ENCODE peak calls at places on chromosome 15, in five cellular contexts. N is IMR-90; U is CD8-positive, alpha-beta memory T cell; S is A549; F is mesenchymal stem cell. Q is an unnamed sample.
A peak's percentile ranks its signal among the peaks of the same experiment; 100 is the strongest.

GRCh38 chr15:40823572-40824343 is 4.8 kb downstream of the PPP1R14D start:
- DNase-seq in N (no peak), U (no peak), F (no peak), S (no peak), Q (peak; percentile 44)

GRCh38 chr15:73926191-73927002 is at the start of gene LOXL1:
- DNase-seq in U (no peak), S (no peak), N (peak; percentile 92), F (peak; percentile 92), Q (peak; percentile 100)

GRCh38 chr15:26376243-26376642 is 396.6 kb downstream of the GABRB3 start:
- DNase-seq in N (no peak), S (no peak), U (no peak), F (no peak), Q (no peak)

GRCh38 chr15:97521894-97522293 is 438.6 kb upstream of the ARRDC4 start:
- DNase-seq in S (no peak), N (no peak), F (peak; percentile 4), U (no peak), Q (no peak)

GRCh38 chr15:57859130-57859685 is 152.7 kb downstream of the POLR2M start:
- DNase-seq in F (no peak), N (no peak), U (no peak), S (no peak), Q (no peak)

GRCh38 chr15:96974761-96975160 is 644.3 kb downstream of the NR2F2 start:
- DNase-seq in S (no peak), U (no peak), N (no peak), F (peak; percentile 43), Q (no peak)

GRCh38 chr15:37102315-37103021 is 2.1 kb upstream of the MEIS2 start:
- DNase-seq in S (peak; percentile 24), F (peak; percentile 55), N (peak; percentile 33), U (no peak), Q (peak; percentile 76)

GRCh38 chr15:29094711-29095110 is 174.9 kb downstream of the NSMCE3 start:
- DNase-seq in U (no peak), F (no peak), N (no peak), S (no peak), Q (no peak)

GRCh38 chr15:57138260-57138895 is 219.9 kb downstream of the TCF12 start:
- DNase-seq in N (peak; percentile 82), U (no peak), S (peak; percentile 79), F (peak; percentile 75), Q (peak; percentile 23)

GRCh38 chr15:87263844-87264243 is 992.7 kb downstream of the NTRK3 start:
- DNase-seq in N (no peak), S (no peak), U (no peak), F (no peak), Q (no peak)

DNA sequence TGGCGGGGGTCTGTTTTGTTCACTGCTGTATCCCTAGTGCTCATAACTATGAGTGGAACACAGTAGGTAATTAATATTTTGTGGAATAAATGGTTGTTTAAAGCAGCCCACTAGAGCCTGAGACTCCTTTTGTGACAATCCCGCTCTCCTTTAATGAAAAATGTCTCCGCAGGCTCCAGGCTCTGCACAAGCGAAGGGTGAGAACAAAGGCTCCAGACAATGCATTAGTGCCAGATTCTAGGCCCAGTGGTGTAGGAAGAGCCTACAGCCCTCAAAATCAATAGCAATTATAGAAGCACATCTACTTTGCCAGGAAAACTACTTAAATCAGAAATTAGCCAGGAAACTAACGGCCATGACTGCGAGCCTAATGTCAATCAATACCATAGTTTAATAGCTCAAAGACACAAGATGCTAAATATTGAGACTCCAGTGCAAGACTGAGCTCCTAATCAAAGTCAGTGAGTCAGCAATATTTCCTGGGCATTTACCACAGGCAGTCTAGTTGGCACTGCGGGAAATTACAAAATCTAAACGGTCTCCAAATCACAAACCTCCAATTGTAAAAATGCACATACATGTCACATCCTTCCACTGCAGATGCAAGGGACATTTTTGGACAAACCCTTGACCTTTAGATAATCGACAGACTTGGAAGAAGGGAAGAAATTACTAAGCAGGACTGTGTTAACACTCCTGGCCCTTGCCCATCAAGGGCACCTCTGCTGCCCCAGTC is 2.3 kb downstream of the ANXA2 start:
- DNase-seq in N (no peak), S (no peak), U (no peak), F (peak; percentile 26), Q (no peak)
- H3K4me1 ChIP-seq in N (peaks cover 45% of the 10 kb centered on the region), S (peaks cover 58% of the 10 kb centered on the region), U (peaks cover 38% of the 10 kb centered on the region), F (peaks cover 19% of the 10 kb centered on the region), Q (peaks cover 78% of the 10 kb centered on the region)

DNA sequence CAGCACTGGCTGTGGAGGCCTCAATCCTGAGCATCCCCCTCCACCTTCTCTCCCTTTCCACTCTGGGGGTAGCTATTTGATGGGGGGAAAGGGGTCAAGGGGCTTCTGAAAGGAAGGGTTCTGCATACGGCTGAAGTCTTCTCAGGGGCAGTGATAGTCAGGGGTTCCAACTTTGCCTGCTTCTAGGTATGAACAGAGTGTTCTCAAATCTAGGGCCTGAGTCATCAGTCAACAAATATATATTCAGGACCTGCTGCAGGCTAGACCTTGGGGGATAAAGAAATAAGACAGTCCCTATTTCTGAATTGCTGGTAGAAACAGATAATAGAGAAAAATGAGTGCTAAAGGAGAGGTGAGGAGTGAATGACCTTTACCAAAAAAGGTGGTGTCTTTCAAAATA is 12.8 kb downstream of the RGMA start:
- DNase-seq in U (no peak), S (no peak), F (no peak), N (no peak), Q (peak; percentile 71)
- H3K4me1 ChIP-seq in U (peaks cover 8% of the 10 kb centered on the region), S (peaks cover 10% of the 10 kb centered on the region), F (peaks cover 18% of the 10 kb centered on the region), N (no peaks in the 10 kb centered on the region), Q (peaks cover 11% of the 10 kb centered on the region)

GRCh38 chr15:64216722-64217428 is 54.1 kb upstream of the PPIB start:
- DNase-seq in U (no peak), N (no peak), F (no peak), S (no peak), Q (peak; percentile 3)
- H3K4me1 ChIP-seq in U (no peaks in the 10 kb centered on the region), N (peaks cover 2% of the 10 kb centered on the region), F (no peaks in the 10 kb centered on the region), S (no peaks in the 10 kb centered on the region), Q (no peaks in the 10 kb centered on the region)

DNA sequence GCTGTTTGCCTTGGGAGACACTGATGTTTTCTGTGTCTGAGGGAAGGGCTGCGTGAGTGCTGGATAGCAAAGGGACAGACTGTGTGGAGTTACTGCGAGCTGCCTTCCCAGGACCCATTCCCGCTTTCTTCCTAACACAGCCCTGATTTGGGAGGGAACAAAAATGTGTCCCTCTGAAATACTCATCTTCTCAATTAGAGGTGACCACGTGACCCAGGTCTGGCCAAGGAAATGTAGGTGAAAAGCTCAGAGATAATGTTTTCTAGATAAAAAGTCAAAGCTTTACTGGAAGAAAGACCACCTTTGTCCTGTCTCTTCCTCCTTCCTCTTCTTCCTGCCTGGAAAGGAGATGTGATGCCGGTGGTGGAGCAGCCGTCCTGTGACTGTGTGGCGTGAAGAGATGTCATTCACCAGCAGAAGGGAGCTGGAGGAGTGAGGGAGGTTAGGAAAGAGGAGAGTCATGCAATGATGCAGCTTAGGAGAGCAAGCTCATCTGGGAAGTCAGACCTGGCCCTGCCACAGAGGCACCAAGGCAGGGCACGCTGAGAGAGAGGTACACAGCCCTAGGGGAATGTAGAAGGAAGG is 105.6 kb downstream of the CHSY1 start:
- DNase-seq in N (no peak), F (no peak), S (no peak), U (peak; percentile 19), Q (peak; percentile 23)
- H3K4me1 ChIP-seq in N (peaks cover 2% of the 10 kb centered on the region), F (peaks cover 14% of the 10 kb centered on the region), S (no peaks in the 10 kb centered on the region), U (no peaks in the 10 kb centered on the region), Q (peaks cover 5% of the 10 kb centered on the region)

GRCh38 chr15:67189326-67190051 is 65.0 kb downstream of the AAGAB start:
- DNase-seq in F (no peak), N (peak; percentile 10), U (no peak), S (no peak), Q (no peak)
- H3K4me1 ChIP-seq in F (peaks cover 10% of the 10 kb centered on the region), N (peaks cover 55% of the 10 kb centered on the region), U (no peaks in the 10 kb centered on the region), S (peaks cover 59% of the 10 kb centered on the region), Q (peaks cover 39% of the 10 kb centered on the region)

GRCh38 chr15:68797157-68797556 is 23.5 kb downstream of the ANP32A start:
- DNase-seq in F (no peak), N (peak; percentile 45), U (no peak), S (no peak), Q (no peak)
- H3K4me1 ChIP-seq in F (peaks cover 30% of the 10 kb centered on the region), N (peaks cover 11% of the 10 kb centered on the region), U (peaks cover 87% of the 10 kb centered on the region), S (peaks cover 22% of the 10 kb centered on the region), Q (peaks cover 21% of the 10 kb centered on the region)

GRCh38 chr15:80944818-80945217 is 44.8 kb downstream of the MESD start:
- DNase-seq in S (no peak), N (no peak), F (no peak), U (no peak), Q (no peak)
- H3K4me1 ChIP-seq in S (no peaks in the 10 kb centered on the region), N (no peaks in the 10 kb centered on the region), F (peaks cover 7% of the 10 kb centered on the region), U (no peaks in the 10 kb centered on the region), Q (peaks cover 5% of the 10 kb centered on the region)

GRCh38 chr15:62781081-62781497 is 261.5 kb upstream of the TPM1 start:
- DNase-seq in F (peak; percentile 87), S (no peak), U (no peak), N (no peak), Q (no peak)

GRCh38 chr15:62782100-62782791 is 260.3 kb upstream of the TPM1 start:
- DNase-seq in N (peak; percentile 85), S (peak; percentile 90), F (peak; percentile 85), U (no peak), Q (peak; percentile 90)

GRCh38 chr15:62777657-62778056 is 264.9 kb upstream of the TPM1 start:
- DNase-seq in F (no peak), N (peak; percentile 33), S (no peak), U (no peak), Q (peak; percentile 77)

GRCh38 chr15:62775932-62776331 is 266.6 kb upstream of the TPM1 start:
- DNase-seq in S (no peak), U (no peak), F (no peak), N (no peak), Q (no peak)

DNA sequence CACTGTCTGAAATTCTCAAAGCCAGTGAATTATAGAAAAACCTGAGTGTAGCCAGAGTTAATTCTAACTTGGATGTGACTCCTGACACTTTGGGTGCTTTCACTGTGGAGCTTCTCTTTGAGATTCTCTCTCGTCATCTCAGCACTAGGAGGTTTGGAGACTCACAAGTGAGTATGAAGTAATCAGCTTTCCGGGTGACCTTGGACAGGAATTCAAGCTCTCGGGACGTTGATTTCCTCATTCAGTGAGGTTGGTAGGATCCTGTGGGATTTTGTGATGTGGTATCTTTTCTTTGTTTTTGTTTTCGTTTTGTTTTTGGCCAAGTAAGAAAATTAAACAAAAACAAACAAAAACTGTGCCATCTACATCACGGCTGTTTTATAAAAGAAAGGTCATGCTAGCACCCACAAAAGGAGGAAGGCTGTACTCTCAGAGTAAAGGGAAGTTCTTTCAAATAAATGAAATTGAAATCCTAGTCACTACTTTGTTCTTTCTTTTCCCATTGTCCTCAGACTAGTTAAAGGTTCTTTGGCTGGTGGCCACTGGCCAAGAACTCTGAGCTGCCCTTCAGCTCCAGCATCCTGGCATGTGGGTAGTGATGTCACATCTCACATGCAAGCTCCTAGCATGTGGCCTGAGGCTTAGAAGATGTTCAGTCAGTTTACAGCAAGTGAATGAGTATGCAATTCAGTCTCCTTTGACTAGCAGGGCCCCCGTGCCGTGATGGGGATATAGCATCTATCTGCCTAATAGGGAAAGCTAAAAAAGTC is 263.3 kb upstream of the TPM1 start:
- DNase-seq in N (peak; percentile 78), F (peak; percentile 73), U (no peak), S (peak; percentile 19), Q (peak; percentile 86)
- H3K4me1 ChIP-seq in N (peaks cover 18% of the 10 kb centered on the region), F (peaks cover 16% of the 10 kb centered on the region), U (no peaks in the 10 kb centered on the region), S (peaks cover 32% of the 10 kb centered on the region), Q (peaks cover 64% of the 10 kb centered on the region)

Q was measured in osteoblast.